ENCODE peak calls at places on chromosomes 4 and X, in ten cellular contexts. Q is GM13976; L is globus pallidus; J is mucosa of gallbladder; N is NCI-H1092 treated with DMSO at 0.1 percent for 48 hours; P is K562; E is CD8-positive, alpha-beta memory T cell; B is CD4-positive, CD25-positive, alpha-beta regulatory T cell; M is HEK293T; X is endodermal cell. K is an unnamed sample.
A peak's percentile ranks its signal among the peaks of the same experiment; 100 is the strongest.

GRCh38 chr4:77178560-77178959 is 21.6 kb downstream of the CCNG2 start:
- DNase-seq in Q (no peak), L (no peak), J (no peak), N (no peak), P (no peak), E (no peak), B (no peak), M (no peak), X (peak; percentile 52), K (no peak)

GRCh38 chr4:113094802-113095201 is 45.3 kb downstream of the ANK2 start:
- DNase-seq in Q (peak; percentile 17), L (no peak), J (no peak), N (peak; percentile 9), P (peak; percentile 4), E (no peak), B (no peak), M (peak; percentile 20), X (no peak), K (no peak)

GRCh38 chr4:138488527-138488926 is 246.4 kb upstream of the SLC7A11 start:
- DNase-seq in Q (no peak), L (no peak), J (no peak), N (no peak), P (peak; percentile 42), E (no peak), B (no peak), M (no peak), X (no peak), K (no peak)

GRCh38 chr4:57404463-57404862 is 294.3 kb upstream of the IGFBP7 start:
- DNase-seq in Q (no peak), L (no peak), J (no peak), N (no peak), P (no peak), E (no peak), B (no peak), M (no peak), X (no peak), K (no peak)

GRCh38 chr4:36388710-36389109 is 107.3 kb downstream of the DTHD1 start:
- DNase-seq in Q (no peak), L (no peak), J (no peak), N (no peak), P (no peak), E (no peak), B (no peak), M (no peak), X (peak; percentile 58), K (no peak)

GRCh38 chrX:148049441-148049840 is 68.3 kb downstream of the FMR1NB start:
- DNase-seq in Q (peak; percentile 22), L (peak; percentile 24), J (no peak), N (peak; percentile 26), P (peak; percentile 16), E (no peak), B (peak; percentile 50), M (peak; percentile 37), X (no peak), K (no peak)

GRCh38 chrX:119686087-119686639 is 6.8 kb downstream of the SEPTIN6 start:
- DNase-seq in Q (no peak), L (no peak), J (no peak), N (peak; percentile 77), P (no peak), E (no peak), B (peak; percentile 56), M (no peak), X (no peak), K (no peak)

GRCh38 chrX:40573763-40574162 is 7.0 kb upstream of the ATP6AP2 start:
- DNase-seq in Q (no peak), L (no peak), J (no peak), N (no peak), P (no peak), E (peak; percentile 4), B (peak; percentile 53), M (no peak), X (peak; percentile 81), K (no peak)

GRCh38 chr4:13980317-13980716 is 352.8 kb upstream of the BOD1L1 start:
- DNase-seq in Q (no peak), L (no peak), J (no peak), N (no peak), P (no peak), E (no peak), B (no peak), M (no peak), X (no peak), K (no peak)

GRCh38 chrX:153333271-153333670 is 682 bp upstream of the ZNF275 start:
- DNase-seq in Q (no peak), L (no peak), J (no peak), N (no peak), P (no peak), E (no peak), B (no peak), M (no peak), X (no peak), K (no peak)

GRCh38 chrX:100768679-100769338 is 36.9 kb upstream of the SYTL4 start:
- DNase-seq in Q (peak; percentile 57), L (peak; percentile 17), J (peak; percentile 89), N (peak; percentile 79), P (peak; percentile 71), E (peak; percentile 69), B (peak; percentile 79), M (peak; percentile 84), X (peak; percentile 96), K (no peak)

GRCh38 chrX:13761606-13762005 is 27.1 kb downstream of the OFD1 start:
- DNase-seq in Q (peak; percentile 52), L (no peak), J (no peak), N (no peak), P (no peak), E (no peak), B (no peak), M (no peak), X (peak; percentile 69), K (no peak)

GRCh38 chr4:158170691-158171455 is 2.0 kb downstream of the GASK1B start:
- DNase-seq in Q (peak; percentile 59), L (no peak), J (peak; percentile 33), N (no peak), P (peak; percentile 25), E (no peak), B (peak; percentile 4), M (no peak), X (peak; percentile 76), K (no peak)

GRCh38 chr4:65917486-65917885 is 247.2 kb upstream of the EPHA5 start:
- DNase-seq in Q (no peak), L (no peak), J (no peak), N (no peak), P (no peak), E (no peak), B (no peak), M (no peak), X (no peak), K (no peak)

GRCh38 chrX:87517571-87518141 is at the start of gene KLHL4:
- DNase-seq in Q (no peak), L (peak; percentile 81), J (peak; percentile 16), N (no peak), P (peak; percentile 5), E (no peak), B (no peak), M (no peak), X (peak; percentile 89), K (no peak)

GRCh38 chr4:78592104-78592783 is 40.7 kb downstream of the ANXA3 start:
- DNase-seq in Q (no peak), L (no peak), J (no peak), N (no peak), P (peak; percentile 55), E (no peak), B (peak; percentile 33), M (peak; percentile 30), X (peak; percentile 71), K (no peak)

GRCh38 chr4:159776915-159777314 is 674.0 kb downstream of the RAPGEF2 start:
- DNase-seq in Q (no peak), L (no peak), J (no peak), N (no peak), P (no peak), E (no peak), B (no peak), M (no peak), X (no peak), K (no peak)

GRCh38 chrX:18041656-18042055 is 179.0 kb downstream of the BEND2 start:
- DNase-seq in Q (no peak), L (no peak), J (no peak), N (no peak), P (no peak), E (no peak), B (no peak), M (no peak), X (no peak), K (no peak)

GRCh38 chrX:18426004-18426320 is 554 bp downstream of the CDKL5 start:
- DNase-seq in Q (no peak), L (peak; percentile 12), J (no peak), N (no peak), P (no peak), E (no peak), B (no peak), M (peak; percentile 12), X (no peak), K (no peak)

GRCh38 chr4:155972098-155972497 is 18.4 kb upstream of the CTSO start:
- DNase-seq in Q (no peak), L (peak; percentile 45), J (no peak), N (no peak), P (no peak), E (no peak), B (no peak), M (peak; percentile 21), X (peak; percentile 59), K (no peak)

GRCh38 chr4:87465739-87466366 is 43.5 kb downstream of the NUDT9 start:
- DNase-seq in Q (peak; percentile 37), L (peak; percentile 49), J (no peak), N (peak; percentile 39), P (peak; percentile 23), E (no peak), B (peak; percentile 68), M (peak; percentile 27), X (no peak), K (peak; percentile 15)

GRCh38 chr4:183287677-183288076 is 32.4 kb downstream of the CLDN22 start:
- DNase-seq in Q (no peak), L (no peak), J (no peak), N (no peak), P (no peak), E (no peak), B (no peak), M (no peak), X (no peak), K (no peak)

GRCh38 chr4:114076865-114077264 is 97.4 kb upstream of the ARSJ start:
- DNase-seq in Q (no peak), L (no peak), J (no peak), N (no peak), P (no peak), E (no peak), B (no peak), M (no peak), X (no peak), K (no peak)

GRCh38 chr4:185235480-185236154 is 26.2 kb downstream of the SNX25 start:
- DNase-seq in Q (no peak), L (no peak), J (no peak), N (no peak), P (peak; percentile 56), E (no peak), B (no peak), M (no peak), X (peak; percentile 65), K (no peak)

GRCh38 chr4:113094327-113094726 is 44.9 kb downstream of the ANK2 start:
- DNase-seq in Q (no peak), L (no peak), J (no peak), N (no peak), P (no peak), E (no peak), B (no peak), M (no peak), X (no peak), K (no peak)

GRCh38 chrX:132101206-132101605 is 26.6 kb downstream of the FRMD7 start:
- DNase-seq in Q (no peak), L (no peak), J (no peak), N (no peak), P (no peak), E (no peak), B (no peak), M (no peak), X (no peak), K (no peak)

GRCh38 chr4:186666750-186667149 is 56.9 kb downstream of the FAT1 start:
- DNase-seq in Q (no peak), L (no peak), J (no peak), N (no peak), P (no peak), E (no peak), B (no peak), M (no peak), X (no peak), K (no peak)

GRCh38 chr4:72604324-72604723 is 35.3 kb upstream of the ADAMTS3 start:
- DNase-seq in Q (no peak), L (no peak), J (no peak), N (no peak), P (no peak), E (no peak), B (no peak), M (no peak), X (no peak), K (no peak)

K was measured in GF-D8.